ENCODE peak calls at places on chromosomes 13 and 19, in nine cellular contexts. J is body of pancreas, C is transverse colon, K is NB4, X is right lobe of liver, R is spleen, Y is upper lobe of left lung, D is ovary, F is tibial nerve. N is an unnamed sample.

GRCh38 chr19:42178791-42179500 is 38.5 kb downstream of the DEDD2 start:
- DNase-seq in J (no peak), C (no peak), K (no peak), X (no peak), R (no peak), Y (no peak), D (no peak), F (no peak), N (no peak)

GRCh38 chr13:94968040-94968756 is 255.9 kb upstream of the SOX21 start:
- DNase-seq in J (no peak), C (no peak), K (no peak), X (no peak), R (no peak), Y (peak), D (peak), F (no peak), N (no peak)

GRCh38 chr19:6268382-6268771 is 11.4 kb downstream of the MLLT1 start:
- DNase-seq in J (no peak), C (no peak), K (no peak), X (no peak), R (no peak), Y (no peak), D (no peak), F (no peak), N (no peak)

GRCh38 chr13:60851378-60851777 is 454.4 kb downstream of the TDRD3 start:
- DNase-seq in J (no peak), C (no peak), K (no peak), X (no peak), R (no peak), Y (no peak), D (no peak), F (no peak), N (no peak)

GRCh38 chr19:12801466-12802266 is at the start of the genes PRDX2 and THSD8:
- DNase-seq in J (peak), C (peak), K (peak), X (peak), R (peak), Y (peak), D (peak), F (peak), N (peak)

GRCh38 chr13:30927595-30927994 is 4.9 kb upstream of the TEX26 start:
- DNase-seq in J (no peak), C (no peak), K (no peak), X (no peak), R (no peak), Y (no peak), D (no peak), F (no peak), N (no peak)

GRCh38 chr13:111241862-111242261 is 78.6 kb upstream of the TEX29 start:
- DNase-seq in J (no peak), C (no peak), K (no peak), X (no peak), R (no peak), Y (no peak), D (no peak), F (no peak), N (no peak)

GRCh38 chr13:93959796-93960533 is 519.5 kb downstream of the DCT start:
- DNase-seq in J (no peak), C (no peak), K (no peak), X (no peak), R (no peak), Y (no peak), D (no peak), F (no peak), N (no peak)

GRCh38 chr13:107867701-107868661 is 347.4 kb downstream of the LIG4 start:
- DNase-seq in J (peak), C (no peak), K (no peak), X (peak), R (no peak), Y (peak), D (peak), F (no peak), N (no peak)

GRCh38 chr13:111006508-111007031 is 91.7 kb upstream of the ANKRD10 start:
- DNase-seq in J (peak), C (peak), K (no peak), X (no peak), R (no peak), Y (no peak), D (peak), F (peak), N (peak)

GRCh38 chr19:48044561-48044960 is 682 bp upstream of the CABP5 start:
- DNase-seq in J (no peak), C (no peak), K (no peak), X (no peak), R (no peak), Y (no peak), D (no peak), F (no peak), N (no peak)

GRCh38 chr19:3849092-3849491 is 19.7 kb downstream of the ZFR2 start:
- DNase-seq in J (no peak), C (peak), K (no peak), X (no peak), R (no peak), Y (no peak), D (no peak), F (no peak), N (no peak)

GRCh38 chr19:16381756-16382401 is 57.3 kb downstream of the KLF2 start:
- DNase-seq in J (peak), C (peak), K (no peak), X (peak), R (peak), Y (no peak), D (no peak), F (peak), N (peak)

GRCh38 chr13:52707375-52707774 is 32.2 kb downstream of the CNMD start:
- DNase-seq in J (no peak), C (no peak), K (no peak), X (no peak), R (no peak), Y (no peak), D (no peak), F (no peak), N (no peak)

GRCh38 chr19:18869781-18870530 is 26.0 kb downstream of the CERS1 start:
- DNase-seq in J (no peak), C (no peak), K (no peak), X (no peak), R (peak), Y (peak), D (no peak), F (no peak), N (no peak)

GRCh38 chr19:39411832-39412099 is 703 bp upstream of the PLEKHG2 start:
- DNase-seq in J (peak), C (peak), K (peak), X (peak), R (peak), Y (no peak), D (peak), F (peak), N (peak)

GRCh38 chr13:20436505-20436904 is 89.2 kb downstream of the CRYL1 start:
- DNase-seq in J (no peak), C (no peak), K (no peak), X (no peak), R (no peak), Y (peak), D (no peak), F (no peak), N (no peak)

GRCh38 chr19:17311455-17312248 is 2.3 kb downstream of the DDA1 start:
- DNase-seq in J (no peak), C (no peak), K (no peak), X (no peak), R (no peak), Y (no peak), D (no peak), F (no peak), N (no peak)

GRCh38 chr13:99366075-99366987 is 59.1 kb upstream of the GPR183 start:
- DNase-seq in J (no peak), C (no peak), K (no peak), X (no peak), R (no peak), Y (no peak), D (no peak), F (no peak), N (no peak)
- TF ChIP-seq POLR2A in J (no peak), C (no peak), K (no peak), X (no peak), R (no peak), Y (no peak), D (no peak), F (no peak), N (no peak)

GRCh38 chr13:37981932-37982331 is 112.4 kb upstream of the TRPC4 start:
- DNase-seq in J (no peak), C (no peak), K (no peak), X (no peak), R (no peak), Y (no peak), D (no peak), F (no peak), N (no peak)
- TF ChIP-seq CTCF in J (no peak), C (no peak), K (no peak), X (no peak), R (no peak), Y (no peak), D (no peak), F (no peak), N (no peak)

DNA sequence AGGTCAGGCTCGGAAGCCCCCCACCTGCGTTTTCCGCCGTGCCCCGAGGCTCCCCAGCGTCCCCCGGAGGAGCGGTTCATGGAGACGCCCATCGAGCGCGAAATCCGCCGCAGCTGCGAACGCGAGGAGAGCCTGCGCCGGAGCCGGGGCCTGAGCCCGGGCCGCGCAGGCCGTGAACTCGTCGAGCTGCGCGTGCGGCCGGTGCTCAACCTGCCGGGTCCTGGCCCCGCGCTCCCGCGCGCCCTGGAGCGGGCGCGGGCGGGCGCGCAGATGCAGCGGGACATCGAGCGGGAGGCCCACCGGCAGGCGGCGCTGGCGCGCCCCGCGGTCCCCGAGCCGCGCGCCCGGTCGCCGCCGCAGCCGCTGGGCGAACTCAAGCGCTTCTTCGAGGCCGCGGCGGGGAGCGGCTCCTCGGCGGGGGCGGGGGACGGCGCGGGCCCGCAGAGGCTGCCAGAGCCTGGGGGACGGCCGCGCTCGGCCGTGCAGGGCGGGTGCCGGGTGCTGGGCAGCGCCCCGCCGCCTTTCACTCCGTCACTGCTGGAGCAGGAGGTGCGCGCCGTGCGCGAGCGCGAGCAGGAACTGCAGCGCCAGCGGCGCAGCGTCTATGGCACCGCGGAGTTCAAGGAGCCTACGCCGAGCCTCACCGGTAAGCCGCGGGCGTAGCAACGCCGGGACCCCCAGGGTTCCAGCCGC is 792 bp downstream of the MISP3 start:
- DNase-seq in J (peak), C (peak), K (peak), X (peak), R (peak), Y (peak), D (peak), F (peak), N (no peak)
- TF ChIP-seq POLR2A in J (peak), C (peak), K (no peak), X (no peak), R (no peak), Y (peak), D (no peak), F (peak), N (peak)

GRCh38 chr19:14350866-14351265 is 30.4 kb upstream of the ADGRE5 start:
- DNase-seq in J (no peak), C (no peak), K (no peak), X (no peak), R (no peak), Y (no peak), D (no peak), F (no peak), N (no peak)

GRCh38 chr19:14350302-14350701 is 30.9 kb upstream of the ADGRE5 start:
- DNase-seq in J (no peak), C (no peak), K (no peak), X (no peak), R (no peak), Y (no peak), D (no peak), F (no peak), N (no peak)

GRCh38 chr19:14346279-14346678 is 35.0 kb upstream of the ADGRE5 start:
- DNase-seq in J (no peak), C (no peak), K (no peak), X (no peak), R (no peak), Y (no peak), D (no peak), F (no peak), N (no peak)

GRCh38 chr19:14349426-14349825 is 31.8 kb upstream of the ADGRE5 start:
- DNase-seq in J (no peak), C (no peak), K (no peak), X (no peak), R (no peak), Y (no peak), D (no peak), F (no peak), N (no peak)

DNA sequence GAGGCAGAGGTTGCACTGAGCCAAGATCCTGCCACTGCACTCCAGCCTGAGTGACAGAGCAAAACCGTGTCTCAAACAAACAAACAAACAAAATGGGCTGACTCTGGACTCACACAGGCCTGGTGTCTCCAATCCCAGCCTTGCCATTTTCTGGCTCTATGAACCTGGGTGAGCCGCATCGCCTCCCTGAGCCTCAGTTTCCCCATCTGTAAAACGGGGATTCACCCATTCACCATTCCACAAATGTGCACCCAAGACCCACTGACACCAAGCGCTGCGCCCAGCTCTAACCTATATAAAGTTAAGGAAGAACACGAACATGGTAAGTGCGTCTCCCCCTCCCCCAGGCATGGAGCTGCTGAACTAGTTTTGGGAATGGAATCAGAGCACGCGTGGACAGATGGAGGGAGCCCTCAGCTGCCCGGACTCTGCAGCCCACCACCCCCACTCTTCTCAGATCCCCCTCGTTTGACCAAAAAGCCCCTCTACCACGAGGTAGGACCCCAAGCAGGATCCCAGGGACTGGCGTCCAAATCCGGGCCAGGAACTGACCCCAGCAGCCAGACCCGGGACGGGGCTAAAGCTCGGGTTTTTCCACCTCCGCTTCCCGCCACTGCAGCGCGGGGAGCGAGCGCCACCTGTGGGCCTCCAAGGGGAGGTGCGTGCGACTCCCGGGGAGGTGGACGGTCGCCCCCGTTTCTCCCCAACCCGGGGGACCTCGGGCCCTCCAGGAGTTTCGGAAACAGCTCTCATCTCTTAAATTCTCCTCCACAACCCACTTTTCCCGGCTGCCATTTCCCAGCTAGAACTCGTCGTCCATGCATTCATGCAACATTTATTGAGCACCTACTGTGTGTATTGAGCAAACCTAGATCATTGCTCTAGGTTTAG is 33.0 kb upstream of the ADGRE5 start:
- DNase-seq in J (peak), C (peak), K (peak), X (peak), R (peak), Y (peak), D (peak), F (peak), N (peak)
- TF ChIP-seq CTCF in J (peak), C (peak), K (peak), X (peak), R (peak), Y (peak), D (peak), F (peak), N (peak)

DNA sequence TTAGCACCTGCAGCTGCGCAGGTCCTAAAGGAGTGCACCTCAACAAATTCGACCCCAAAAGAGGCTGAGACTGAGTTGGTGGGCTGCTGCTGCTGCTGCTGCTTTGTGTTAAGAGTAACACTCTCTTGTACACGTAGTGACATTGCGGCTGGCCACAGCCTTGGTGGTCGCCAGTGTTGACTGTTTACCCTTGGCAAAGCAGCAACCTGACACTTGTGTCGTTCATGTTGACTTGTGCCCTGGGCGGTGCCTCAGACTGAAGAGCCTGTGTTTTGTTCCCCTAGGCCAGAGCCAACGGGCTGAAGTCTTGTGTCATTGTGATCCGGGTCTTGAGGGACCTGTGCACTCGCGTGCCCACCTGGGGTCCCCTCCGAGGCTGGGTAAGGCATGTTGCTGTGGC is 22.4 kb upstream of the QTRT1 start:
- DNase-seq in J (no peak), C (no peak), K (no peak), X (no peak), R (no peak), Y (no peak), D (no peak), F (no peak), N (no peak)
- TF ChIP-seq POLR2A in J (no peak), C (no peak), K (no peak), X (no peak), R (no peak), Y (no peak), D (no peak), F (no peak), N (no peak)

DNA sequence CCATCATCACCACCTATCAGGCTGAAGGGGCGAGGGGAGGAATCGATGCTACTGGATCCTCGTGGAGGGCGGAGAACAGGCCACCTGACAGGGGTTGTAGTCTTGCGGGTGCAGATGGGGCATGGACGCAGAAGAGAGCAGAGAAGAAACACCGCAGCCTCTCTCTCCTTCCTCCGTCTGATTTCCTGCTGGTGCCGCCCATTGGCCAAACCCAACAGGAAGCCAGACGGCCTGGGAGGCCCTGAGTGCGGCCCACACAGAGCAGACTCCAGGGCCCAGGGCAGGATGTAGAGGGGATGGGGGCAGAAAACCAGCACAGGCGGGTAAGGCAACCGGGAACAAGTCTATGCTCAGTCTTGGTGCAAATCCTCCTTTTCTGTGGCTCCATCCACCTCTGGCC is 15.4 kb downstream of the CEBPA start:
- DNase-seq in J (no peak), C (no peak), K (no peak), X (peak), R (no peak), Y (no peak), D (no peak), F (no peak), N (no peak)
- TF ChIP-seq CTCF in J (no peak), C (no peak), K (no peak), X (no peak), R (no peak), Y (no peak), D (no peak), F (no peak), N (no peak)

N was measured in gastrocnemius medialis.